ENCODE peak calls at places on chromosomes 16 and 17, in eight cellular contexts. D is breast epithelium, K is NCI-H748 treated with DMSO at 0.1 percent for 48 hours, R is M059J, Q is lung, B is GOT3, A is NCI-H1417 treated with DMSO at 0.1 percent for 48 hours, V is SK-N-DZ. J is an unnamed sample.

GRCh38 chr17:47239663-47240374 is 13.8 kb upstream of the ITGB3 start:
- DNase-seq in D (peak), K (no peak), R (peak), Q (peak), B (peak), A (no peak), V (no peak), J (peak)

GRCh38 chr16:11533588-11533987 is 53.1 kb downstream of the LITAF start:
- DNase-seq in D (no peak), K (no peak), R (peak), Q (no peak), B (no peak), A (no peak), V (no peak), J (no peak)

GRCh38 chr17:28734712-28735241 is 6.2 kb downstream of the NEK8 start:
- DNase-seq in D (no peak), K (no peak), R (no peak), Q (no peak), B (no peak), A (no peak), V (no peak), J (no peak)

GRCh38 chr16:47198180-47198575 is 54.4 kb upstream of the NETO2 start:
- DNase-seq in D (no peak), K (no peak), R (no peak), Q (no peak), B (no peak), A (no peak), V (no peak), J (no peak)

GRCh38 chr16:85717393-85718152 is 28.8 kb upstream of the GINS2 start:
- DNase-seq in D (peak), K (peak), R (peak), Q (peak), B (no peak), A (peak), V (peak), J (peak)

GRCh38 chr17:14469971-14470370 is 169.1 kb downstream of the HS3ST3B1 start:
- DNase-seq in D (no peak), K (no peak), R (no peak), Q (no peak), B (no peak), A (no peak), V (no peak), J (no peak)

GRCh38 chr17:74960739-74961342 is 11.7 kb downstream of the HID1 start:
- DNase-seq in D (no peak), K (no peak), R (peak), Q (peak), B (no peak), A (no peak), V (peak), J (no peak)

GRCh38 chr17:32671891-32672290 is 185.1 kb downstream of the CDK5R1 start:
- DNase-seq in D (no peak), K (no peak), R (no peak), Q (no peak), B (no peak), A (no peak), V (no peak), J (no peak)

GRCh38 chr17:19398301-19399181 is 11.6 kb upstream of the MFAP4 start:
- DNase-seq in D (no peak), K (peak), R (peak), Q (peak), B (no peak), A (no peak), V (no peak), J (peak)

GRCh38 chr16:3695610-3696369 is 21.5 kb downstream of the TRAP1 start:
- DNase-seq in D (no peak), K (no peak), R (no peak), Q (no peak), B (no peak), A (no peak), V (no peak), J (no peak)

GRCh38 chr17:63479495-63480184 is 2.8 kb downstream of the ACE start:
- DNase-seq in D (no peak), K (no peak), R (no peak), Q (no peak), B (no peak), A (no peak), V (no peak), J (peak)